ENCODE peak calls at places on chromosomes 11 and 22, in eight cellular contexts. One of them, this sample, is unnamed.

GRCh38 chr22:45330548-45330947 is 20.8 kb downstream of the FAM118A start:
- DNase-seq in fibroblast of lung: no peak
- DNase-seq in brain microvascular endothelial cell: no peak
- DNase-seq in IMR-90: no peak
- DNase-seq in neural crest cell: no peak
- DNase-seq in WTC11: no peak
- DNase-seq in glutamatergic neuron: no peak
- DNase-seq in nephron progenitor cell: no peak
- DNase-seq in this sample: no peak

GRCh38 chr11:3091846-3092602 is 34.8 kb upstream of the CARS1 start:
- DNase-seq in fibroblast of lung: peak; percentile 43
- DNase-seq in brain microvascular endothelial cell: peak; percentile 37
- DNase-seq in IMR-90: peak; percentile 44
- DNase-seq in neural crest cell: peak; percentile 59
- DNase-seq in WTC11: peak; percentile 95
- DNase-seq in glutamatergic neuron: peak; percentile 75
- DNase-seq in nephron progenitor cell: peak; percentile 79
- DNase-seq in this sample: peak; percentile 18

GRCh38 chr11:122671270-122671906 is 15.9 kb downstream of the UBASH3B start:
- DNase-seq in fibroblast of lung: no peak
- DNase-seq in brain microvascular endothelial cell: peak; percentile 82
- DNase-seq in IMR-90: peak; percentile 94
- DNase-seq in neural crest cell: no peak
- DNase-seq in WTC11: no peak
- DNase-seq in glutamatergic neuron: no peak
- DNase-seq in nephron progenitor cell: peak; percentile 15
- DNase-seq in this sample: no peak

GRCh38 chr11:68325894-68326220 is 13.5 kb downstream of the LRP5 start:
- DNase-seq in fibroblast of lung: no peak
- DNase-seq in brain microvascular endothelial cell: no peak
- DNase-seq in IMR-90: no peak
- DNase-seq in neural crest cell: no peak
- DNase-seq in WTC11: no peak
- DNase-seq in glutamatergic neuron: peak; percentile 49
- DNase-seq in nephron progenitor cell: no peak
- DNase-seq in this sample: no peak

GRCh38 chr11:81995907-81996306 is 737.8 kb downstream of the FAM181B start:
- DNase-seq in fibroblast of lung: no peak
- DNase-seq in brain microvascular endothelial cell: no peak
- DNase-seq in IMR-90: no peak
- DNase-seq in neural crest cell: no peak
- DNase-seq in WTC11: no peak
- DNase-seq in glutamatergic neuron: no peak
- DNase-seq in nephron progenitor cell: no peak
- DNase-seq in this sample: no peak

GRCh38 chr11:14644396-14645246 is 1.0 kb downstream of the PDE3B start:
- DNase-seq in fibroblast of lung: peak; percentile 16
- DNase-seq in brain microvascular endothelial cell: no peak
- DNase-seq in IMR-90: no peak
- DNase-seq in neural crest cell: peak; percentile 35
- DNase-seq in WTC11: peak; percentile 54
- DNase-seq in glutamatergic neuron: peak; percentile 72
- DNase-seq in nephron progenitor cell: peak; percentile 62
- DNase-seq in this sample: no peak

GRCh38 chr11:48109046-48109666 is 107.5 kb upstream of the OR4B1 start:
- DNase-seq in fibroblast of lung: peak; percentile 65
- DNase-seq in brain microvascular endothelial cell: no peak
- DNase-seq in IMR-90: peak; percentile 63
- DNase-seq in neural crest cell: no peak
- DNase-seq in WTC11: no peak
- DNase-seq in glutamatergic neuron: no peak
- DNase-seq in nephron progenitor cell: no peak
- DNase-seq in this sample: peak; percentile 29

GRCh38 chr11:62069374-62069773 is 54.4 kb upstream of the INCENP start:
- DNase-seq in fibroblast of lung: no peak
- DNase-seq in brain microvascular endothelial cell: no peak
- DNase-seq in IMR-90: no peak
- DNase-seq in neural crest cell: no peak
- DNase-seq in WTC11: no peak
- DNase-seq in glutamatergic neuron: no peak
- DNase-seq in nephron progenitor cell: no peak
- DNase-seq in this sample: no peak

GRCh38 chr22:47052236-47053012 is 290.0 kb downstream of the TBC1D22A start:
- DNase-seq in fibroblast of lung: no peak
- DNase-seq in brain microvascular endothelial cell: no peak
- DNase-seq in IMR-90: no peak
- DNase-seq in neural crest cell: no peak
- DNase-seq in WTC11: no peak
- DNase-seq in glutamatergic neuron: no peak
- DNase-seq in nephron progenitor cell: no peak
- DNase-seq in this sample: no peak

GRCh38 chr11:1072116-1072820 is 2.4 kb upstream of the MUC2 start:
- DNase-seq in fibroblast of lung: peak; percentile 65
- DNase-seq in brain microvascular endothelial cell: peak; percentile 74
- DNase-seq in IMR-90: peak; percentile 71
- DNase-seq in neural crest cell: no peak
- DNase-seq in WTC11: peak; percentile 8
- DNase-seq in glutamatergic neuron: no peak
- DNase-seq in nephron progenitor cell: no peak
- DNase-seq in this sample: no peak

GRCh38 chr11:123168955-123169484 is 26.0 kb downstream of the CLMP start:
- DNase-seq in fibroblast of lung: no peak
- DNase-seq in brain microvascular endothelial cell: no peak
- DNase-seq in IMR-90: no peak
- DNase-seq in neural crest cell: no peak
- DNase-seq in WTC11: no peak
- DNase-seq in glutamatergic neuron: peak; percentile 46
- DNase-seq in nephron progenitor cell: no peak
- DNase-seq in this sample: no peak

GRCh38 chr11:84292955-84293354 is 1006.8 kb upstream of the CCDC90B start:
- DNase-seq in fibroblast of lung: peak; percentile 65
- DNase-seq in brain microvascular endothelial cell: no peak
- DNase-seq in IMR-90: no peak
- DNase-seq in neural crest cell: no peak
- DNase-seq in WTC11: no peak
- DNase-seq in glutamatergic neuron: no peak
- DNase-seq in nephron progenitor cell: no peak
- DNase-seq in this sample: no peak

GRCh38 chr11:27837895-27838563 is 137.8 kb upstream of the BDNF start:
- DNase-seq in fibroblast of lung: no peak
- DNase-seq in brain microvascular endothelial cell: no peak
- DNase-seq in IMR-90: no peak
- DNase-seq in neural crest cell: no peak
- DNase-seq in WTC11: no peak
- DNase-seq in glutamatergic neuron: no peak
- DNase-seq in nephron progenitor cell: no peak
- DNase-seq in this sample: no peak

GRCh38 chr22:23282089-23282501 is 101.8 kb downstream of the BCR start:
- DNase-seq in fibroblast of lung: peak; percentile 91
- DNase-seq in brain microvascular endothelial cell: peak; percentile 16
- DNase-seq in IMR-90: peak; percentile 69
- DNase-seq in neural crest cell: no peak
- DNase-seq in WTC11: no peak
- DNase-seq in glutamatergic neuron: no peak
- DNase-seq in nephron progenitor cell: no peak
- DNase-seq in this sample: no peak

GRCh38 chr11:57269580-57270021 is 32.6 kb upstream of the APLNR start:
- DNase-seq in fibroblast of lung: no peak
- DNase-seq in brain microvascular endothelial cell: no peak
- DNase-seq in IMR-90: no peak
- DNase-seq in neural crest cell: no peak
- DNase-seq in WTC11: no peak
- DNase-seq in glutamatergic neuron: no peak
- DNase-seq in nephron progenitor cell: no peak
- DNase-seq in this sample: no peak

GRCh38 chr22:39773976-39774539 is 119.5 kb downstream of the ENTHD1 start:
- DNase-seq in fibroblast of lung: peak; percentile 3
- DNase-seq in brain microvascular endothelial cell: no peak
- DNase-seq in IMR-90: peak; percentile 0
- DNase-seq in neural crest cell: no peak
- DNase-seq in WTC11: no peak
- DNase-seq in glutamatergic neuron: no peak
- DNase-seq in nephron progenitor cell: no peak
- DNase-seq in this sample: no peak

GRCh38 chr11:44939673-44940072 is 11.0 kb downstream of the TP53I11 start:
- DNase-seq in fibroblast of lung: no peak
- DNase-seq in brain microvascular endothelial cell: no peak
- DNase-seq in IMR-90: no peak
- DNase-seq in neural crest cell: peak; percentile 26
- DNase-seq in WTC11: no peak
- DNase-seq in glutamatergic neuron: no peak
- DNase-seq in nephron progenitor cell: no peak
- DNase-seq in this sample: no peak
- TF ChIP-seq CTCF in fibroblast of lung: peak; percentile 44
- TF ChIP-seq CTCF in brain microvascular endothelial cell: peak; percentile 52
- TF ChIP-seq CTCF in IMR-90: no peak
- TF ChIP-seq CTCF in neural crest cell: no peak
- TF ChIP-seq CTCF in WTC11: peak; percentile 31
- TF ChIP-seq CTCF in glutamatergic neuron: peak; percentile 35
- TF ChIP-seq CTCF in nephron progenitor cell: peak; percentile 25
- TF ChIP-seq CTCF in this sample: peak; percentile 24

DNA sequence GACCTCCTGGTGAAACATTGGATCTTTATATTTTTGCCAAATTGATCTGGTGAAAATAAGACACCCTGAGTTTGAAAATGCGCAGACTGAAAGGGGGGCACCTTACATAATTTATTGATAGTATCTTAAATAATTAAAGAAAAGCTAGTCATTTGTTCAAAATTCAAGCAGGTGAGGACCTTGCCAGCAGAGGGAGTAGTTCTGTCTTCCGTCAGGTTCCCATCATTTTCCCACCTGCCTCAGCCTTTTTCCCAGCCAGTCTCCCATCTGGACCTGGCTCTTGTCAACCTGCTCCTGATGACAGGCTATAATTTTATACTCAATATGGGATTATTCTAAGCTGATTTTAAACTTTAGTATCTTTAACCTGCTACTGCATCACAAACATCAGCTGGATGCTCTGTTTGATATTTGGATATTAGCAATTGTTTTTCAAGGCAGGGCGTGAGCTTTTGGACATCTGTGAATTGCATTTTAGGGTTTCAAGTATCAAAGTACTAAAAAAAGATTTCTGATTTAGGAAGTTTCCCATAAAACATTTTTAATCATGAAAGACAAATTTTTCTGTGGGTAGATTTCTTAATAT is 132.0 kb downstream of the ELP4 start:
- DNase-seq in fibroblast of lung: peak; percentile 42
- DNase-seq in brain microvascular endothelial cell: no peak
- DNase-seq in IMR-90: peak; percentile 36
- DNase-seq in neural crest cell: peak; percentile 40
- DNase-seq in WTC11: peak; percentile 65
- DNase-seq in glutamatergic neuron: peak; percentile 53
- DNase-seq in nephron progenitor cell: peak; percentile 51
- DNase-seq in this sample: no peak
- TF ChIP-seq CTCF in fibroblast of lung: peak; percentile 61
- TF ChIP-seq CTCF in brain microvascular endothelial cell: peak; percentile 82
- TF ChIP-seq CTCF in IMR-90: peak; percentile 46
- TF ChIP-seq CTCF in neural crest cell: peak; percentile 84
- TF ChIP-seq CTCF in WTC11: peak; percentile 59
- TF ChIP-seq CTCF in glutamatergic neuron: peak; percentile 81
- TF ChIP-seq CTCF in nephron progenitor cell: peak; percentile 64
- TF ChIP-seq CTCF in this sample: peak; percentile 53

GRCh38 chr11:102812188-102812587 is 14.2 kb upstream of the MMP1 start:
- DNase-seq in fibroblast of lung: no peak
- DNase-seq in brain microvascular endothelial cell: no peak
- DNase-seq in IMR-90: no peak
- DNase-seq in neural crest cell: no peak
- DNase-seq in WTC11: no peak
- DNase-seq in glutamatergic neuron: no peak
- DNase-seq in nephron progenitor cell: no peak
- DNase-seq in this sample: no peak

GRCh38 chr11:102806296-102806695 is 8.3 kb upstream of the MMP1 start:
- DNase-seq in fibroblast of lung: peak; percentile 86
- DNase-seq in brain microvascular endothelial cell: peak; percentile 41
- DNase-seq in IMR-90: peak; percentile 50
- DNase-seq in neural crest cell: no peak
- DNase-seq in WTC11: no peak
- DNase-seq in glutamatergic neuron: no peak
- DNase-seq in nephron progenitor cell: no peak
- DNase-seq in this sample: no peak

GRCh38 chr11:102813484-102813883 is 15.5 kb upstream of the MMP1 start:
- DNase-seq in fibroblast of lung: no peak
- DNase-seq in brain microvascular endothelial cell: no peak
- DNase-seq in IMR-90: no peak
- DNase-seq in neural crest cell: no peak
- DNase-seq in WTC11: no peak
- DNase-seq in glutamatergic neuron: no peak
- DNase-seq in nephron progenitor cell: no peak
- DNase-seq in this sample: no peak

GRCh38 chr11:102810943-102811528 is 13.1 kb upstream of the MMP1 start:
- DNase-seq in fibroblast of lung: peak; percentile 35
- DNase-seq in brain microvascular endothelial cell: peak; percentile 18
- DNase-seq in IMR-90: peak; percentile 45
- DNase-seq in neural crest cell: peak; percentile 3
- DNase-seq in WTC11: no peak
- DNase-seq in glutamatergic neuron: no peak
- DNase-seq in nephron progenitor cell: no peak
- DNase-seq in this sample: no peak

DNA sequence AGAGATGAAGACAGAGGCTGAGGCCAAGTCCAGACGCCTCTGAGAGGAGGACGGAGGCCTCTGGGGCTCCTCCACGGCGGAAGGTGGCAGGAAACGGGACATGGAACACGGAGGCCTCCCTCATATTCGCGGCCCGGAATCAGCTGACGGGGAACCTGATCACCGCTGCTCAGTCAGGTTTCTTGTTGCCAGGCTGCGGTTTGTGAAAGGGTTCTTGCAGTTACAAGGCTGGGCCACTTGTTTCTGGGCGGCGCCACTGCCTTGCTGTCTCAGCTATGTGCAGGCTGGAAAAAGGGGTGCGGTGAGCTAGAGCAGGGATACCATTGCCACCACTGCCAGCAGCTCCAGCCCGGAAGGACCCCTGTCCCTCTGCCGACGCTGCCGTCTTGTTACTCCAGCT is 10.0 kb upstream of the MMP1 start:
- DNase-seq in fibroblast of lung: peak; percentile 43
- DNase-seq in brain microvascular endothelial cell: peak; percentile 9
- DNase-seq in IMR-90: peak; percentile 19
- DNase-seq in neural crest cell: peak; percentile 12
- DNase-seq in WTC11: peak; percentile 87
- DNase-seq in glutamatergic neuron: peak; percentile 59
- DNase-seq in nephron progenitor cell: peak; percentile 41
- DNase-seq in this sample: no peak
- TF ChIP-seq CTCF in fibroblast of lung: peak; percentile 53
- TF ChIP-seq CTCF in brain microvascular endothelial cell: peak; percentile 61
- TF ChIP-seq CTCF in IMR-90: peak; percentile 33
- TF ChIP-seq CTCF in neural crest cell: peak; percentile 51
- TF ChIP-seq CTCF in WTC11: peak; percentile 58
- TF ChIP-seq CTCF in glutamatergic neuron: peak; percentile 55
- TF ChIP-seq CTCF in nephron progenitor cell: peak; percentile 34
- TF ChIP-seq CTCF in this sample: no peak

GRCh38 chr11:112437096-112437495 is 176.4 kb upstream of the PLET1 start:
- DNase-seq in fibroblast of lung: no peak
- DNase-seq in brain microvascular endothelial cell: no peak
- DNase-seq in IMR-90: no peak
- DNase-seq in neural crest cell: no peak
- DNase-seq in WTC11: no peak
- DNase-seq in glutamatergic neuron: no peak
- DNase-seq in nephron progenitor cell: no peak
- DNase-seq in this sample: no peak

GRCh38 chr11:112439614-112440013 is 179.0 kb upstream of the PLET1 start:
- DNase-seq in fibroblast of lung: no peak
- DNase-seq in brain microvascular endothelial cell: no peak
- DNase-seq in IMR-90: no peak
- DNase-seq in neural crest cell: no peak
- DNase-seq in WTC11: no peak
- DNase-seq in glutamatergic neuron: no peak
- DNase-seq in nephron progenitor cell: no peak
- DNase-seq in this sample: no peak

GRCh38 chr11:112440518-112440917 is 179.9 kb upstream of the PLET1 start:
- DNase-seq in fibroblast of lung: no peak
- DNase-seq in brain microvascular endothelial cell: no peak
- DNase-seq in IMR-90: no peak
- DNase-seq in neural crest cell: no peak
- DNase-seq in WTC11: peak; percentile 62
- DNase-seq in glutamatergic neuron: no peak
- DNase-seq in nephron progenitor cell: no peak
- DNase-seq in this sample: no peak
- TF ChIP-seq CTCF in fibroblast of lung: no peak
- TF ChIP-seq CTCF in brain microvascular endothelial cell: peak; percentile 22
- TF ChIP-seq CTCF in IMR-90: no peak
- TF ChIP-seq CTCF in neural crest cell: peak; percentile 17
- TF ChIP-seq CTCF in WTC11: peak; percentile 67
- TF ChIP-seq CTCF in glutamatergic neuron: no peak
- TF ChIP-seq CTCF in nephron progenitor cell: peak; percentile 33
- TF ChIP-seq CTCF in this sample: no peak

This sample was measured in AG09319.